ENCODE peak calls at places on chromosomes 5 and 9, in four cellular contexts. One of them, this sample, is unnamed.

GRCh38 chr5:2302169-2302568 is 419.4 kb upstream of the IRX4 start:
- DNase-seq in HepG2: no peak
- DNase-seq in H1: no peak
- DNase-seq in GM12878: no peak
- DNase-seq in this sample: no peak

GRCh38 chr5:139914218-139914807 is 118.7 kb downstream of the PSD2 start:
- DNase-seq in H1: peak
- DNase-seq in GM12878: no peak
- DNase-seq in HepG2: no peak
- DNase-seq in this sample: no peak

GRCh38 chr5:53041071-53041692 is 52.0 kb downstream of the ITGA2 start:
- DNase-seq in H1: no peak
- DNase-seq in GM12878: peak
- DNase-seq in HepG2: no peak
- DNase-seq in this sample: no peak

GRCh38 chr9:123640792-123641222 is 284.8 kb downstream of the CRB2 start:
- DNase-seq in GM12878: peak
- DNase-seq in HepG2: no peak
- DNase-seq in H1: no peak
- DNase-seq in this sample: no peak

GRCh38 chr9:35826071-35826701 is 2.3 kb downstream of the FAM221B start:
- DNase-seq in H1: peak
- DNase-seq in HepG2: peak
- DNase-seq in GM12878: peak
- DNase-seq in this sample: peak

GRCh38 chr5:97735209-97735608 is 552.2 kb upstream of the RIOK2 start:
- DNase-seq in GM12878: no peak
- DNase-seq in H1: no peak
- DNase-seq in HepG2: no peak
- DNase-seq in this sample: no peak

GRCh38 chr5:99600952-99601351 is 672.1 kb upstream of the CHD1 start:
- DNase-seq in GM12878: no peak
- DNase-seq in HepG2: no peak
- DNase-seq in H1: no peak
- DNase-seq in this sample: no peak

GRCh38 chr5:145936401-145937131 is at the start of gene SH3RF2:
- DNase-seq in H1: peak
- DNase-seq in GM12878: no peak
- DNase-seq in HepG2: peak
- DNase-seq in this sample: peak

GRCh38 chr9:99127372-99128132 is 22.6 kb downstream of the TGFBR1 start:
- DNase-seq in H1: no peak
- DNase-seq in GM12878: no peak
- DNase-seq in HepG2: no peak
- DNase-seq in this sample: no peak

DNA sequence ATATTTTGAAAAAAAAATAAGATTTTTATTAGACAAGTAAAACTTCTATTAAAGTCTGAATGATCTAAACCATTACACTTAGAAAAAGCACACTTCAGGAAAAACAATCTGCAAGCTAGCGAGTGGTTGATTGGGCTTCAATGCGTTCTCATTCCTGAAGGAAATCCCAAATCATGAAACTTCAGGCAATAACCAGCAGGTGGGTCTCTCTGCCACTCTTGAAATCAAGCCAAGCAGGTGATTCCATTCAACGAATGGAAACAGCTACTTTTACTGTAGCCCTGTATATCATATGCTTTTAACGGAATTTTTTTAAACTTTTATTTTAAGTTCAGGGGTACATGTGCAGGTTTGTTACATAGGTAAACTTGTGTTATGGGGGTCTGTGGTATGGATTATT is 234.5 kb upstream of the TRPM3 start:
- DNase-seq in HepG2: peak
- DNase-seq in H1: no peak
- DNase-seq in GM12878: no peak
- DNase-seq in this sample: no peak
- TF ChIP-seq BRCA1 in HepG2: no peak
- TF ChIP-seq BRCA1 in H1: no peak
- TF ChIP-seq BRCA1 in GM12878: no peak
- TF ChIP-seq BRCA1 in this sample: no peak

GRCh38 chr5:135399838-135400542 is 959 bp upstream of the MACROH2A1 start:
- DNase-seq in GM12878: no peak
- DNase-seq in HepG2: no peak
- DNase-seq in H1: peak
- DNase-seq in this sample: no peak

GRCh38 chr5:135400866-135401265 is 1.8 kb upstream of the MACROH2A1 start:
- DNase-seq in HepG2: peak
- DNase-seq in GM12878: no peak
- DNase-seq in H1: no peak
- DNase-seq in this sample: no peak

GRCh38 chr5:135396459-135397055 is 2.5 kb downstream of the MACROH2A1 start:
- DNase-seq in HepG2: no peak
- DNase-seq in GM12878: no peak
- DNase-seq in H1: no peak
- DNase-seq in this sample: no peak

GRCh38 chr5:135398160-135398854 is 724 bp downstream of the MACROH2A1 start:
- DNase-seq in HepG2: peak
- DNase-seq in H1: peak
- DNase-seq in GM12878: no peak
- DNase-seq in this sample: peak

DNA sequence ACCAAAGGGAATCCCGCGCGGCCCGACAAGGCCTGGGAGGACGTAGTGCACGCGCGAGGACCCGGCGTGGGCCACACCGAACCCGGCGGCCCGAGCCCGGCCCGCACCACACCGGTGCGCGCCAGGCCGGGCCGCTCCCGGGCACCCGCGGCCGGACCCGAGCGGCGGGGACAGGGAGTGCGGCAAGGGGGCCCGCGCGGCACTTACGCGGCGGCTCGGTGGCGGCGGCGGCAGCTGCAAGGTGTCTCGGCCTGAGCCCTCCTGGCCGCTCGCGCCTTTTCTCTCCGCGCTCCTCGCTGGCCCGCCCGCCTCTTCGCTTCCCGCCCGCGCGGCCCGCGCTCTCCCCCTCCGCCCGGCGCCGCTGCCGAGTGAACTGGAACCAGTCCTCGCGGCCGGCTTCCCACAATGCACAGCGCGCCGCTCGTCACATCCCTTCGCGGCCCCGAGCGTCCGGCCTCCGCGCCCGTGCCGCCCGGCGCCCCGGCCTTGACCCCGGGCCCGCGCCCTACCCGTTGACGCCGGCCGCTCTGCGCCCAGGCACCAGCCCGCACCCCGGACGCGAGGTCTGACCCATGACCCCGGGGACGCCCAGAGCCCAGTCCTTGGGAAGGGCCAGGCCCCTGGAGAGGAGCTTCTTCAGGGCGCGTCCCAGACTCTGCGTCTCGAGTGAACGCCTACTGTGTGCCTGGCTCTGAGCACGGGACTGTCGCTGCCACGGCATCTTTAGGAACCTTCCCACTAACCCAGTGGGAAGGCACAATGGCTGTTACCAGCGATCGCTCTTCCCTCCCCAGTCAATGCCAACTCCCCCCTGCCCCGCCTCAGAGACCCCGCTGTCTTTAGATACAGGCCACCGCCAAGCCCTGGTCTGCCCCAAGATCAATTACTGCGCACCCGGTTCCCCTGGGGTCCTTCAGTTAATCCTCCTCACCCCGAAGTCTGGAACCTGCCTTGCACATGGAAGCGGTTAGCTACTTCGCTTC is at the start of gene MACROH2A1:
- DNase-seq in GM12878: no peak
- DNase-seq in HepG2: peak
- DNase-seq in H1: peak
- DNase-seq in this sample: peak
- TF ChIP-seq RFX5 in GM12878: no peak
- TF ChIP-seq RFX5 in HepG2: no peak
- TF ChIP-seq RFX5 in H1: no peak
- TF ChIP-seq RFX5 in this sample: no peak

DNA sequence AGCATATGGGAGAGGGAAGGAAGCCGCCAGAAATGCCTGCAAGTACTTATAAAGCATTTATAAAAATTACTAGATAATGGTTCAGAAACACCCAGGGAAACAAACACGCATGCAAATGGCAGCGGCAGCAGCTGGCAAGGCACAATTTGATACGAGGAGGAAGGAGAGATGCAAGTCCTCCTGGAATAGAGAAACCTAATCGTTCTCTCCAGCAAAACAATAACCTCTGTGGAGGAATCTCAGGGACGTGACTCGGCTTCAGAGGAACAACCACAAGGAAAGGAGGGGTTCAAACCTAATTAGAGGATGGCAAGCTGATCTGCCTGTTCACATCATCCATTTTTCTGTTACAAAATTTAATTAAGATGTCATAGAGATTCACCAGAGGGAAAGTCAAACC is 8.8 kb downstream of the TTLL11 start:
- DNase-seq in H1: no peak
- DNase-seq in HepG2: no peak
- DNase-seq in GM12878: no peak
- DNase-seq in this sample: no peak
- TF ChIP-seq BRCA1 in H1: no peak
- TF ChIP-seq BRCA1 in HepG2: no peak
- TF ChIP-seq BRCA1 in GM12878: no peak
- TF ChIP-seq BRCA1 in this sample: no peak

GRCh38 chr9:113598451-113598850 is 134.9 kb downstream of the RGS3 start:
- DNase-seq in HepG2: no peak
- DNase-seq in H1: no peak
- DNase-seq in GM12878: no peak
- DNase-seq in this sample: no peak
- TF ChIP-seq RFX5 in HepG2: no peak
- TF ChIP-seq RFX5 in H1: no peak
- TF ChIP-seq RFX5 in GM12878: no peak
- TF ChIP-seq RFX5 in this sample: no peak

GRCh38 chr9:88398016-88398415 is 9.8 kb downstream of the SPIN1 start:
- DNase-seq in HepG2: no peak
- DNase-seq in GM12878: no peak
- DNase-seq in H1: no peak
- DNase-seq in this sample: no peak

GRCh38 chr9:88403340-88403739 is 15.1 kb downstream of the SPIN1 start:
- DNase-seq in HepG2: no peak
- DNase-seq in H1: no peak
- DNase-seq in GM12878: no peak
- DNase-seq in this sample: no peak

GRCh38 chr9:88396836-88397577 is 8.8 kb downstream of the SPIN1 start:
- DNase-seq in H1: peak
- DNase-seq in HepG2: no peak
- DNase-seq in GM12878: no peak
- DNase-seq in this sample: no peak

GRCh38 chr9:88400021-88400420 is 11.8 kb downstream of the SPIN1 start:
- DNase-seq in GM12878: no peak
- DNase-seq in HepG2: no peak
- DNase-seq in H1: peak
- DNase-seq in this sample: no peak
- TF ChIP-seq BRCA1 in GM12878: no peak
- TF ChIP-seq BRCA1 in HepG2: no peak
- TF ChIP-seq BRCA1 in H1: no peak
- TF ChIP-seq BRCA1 in this sample: no peak

GRCh38 chr9:1456301-1456999 is 406.3 kb downstream of the DMRT2 start:
- DNase-seq in GM12878: no peak
- DNase-seq in H1: no peak
- DNase-seq in HepG2: no peak
- DNase-seq in this sample: no peak

GRCh38 chr9:1460143-1460769 is 410.1 kb downstream of the DMRT2 start:
- DNase-seq in H1: no peak
- DNase-seq in GM12878: peak
- DNase-seq in HepG2: peak
- DNase-seq in this sample: peak

GRCh38 chr9:1457460-1457859 is 407.3 kb downstream of the DMRT2 start:
- DNase-seq in H1: no peak
- DNase-seq in HepG2: no peak
- DNase-seq in GM12878: no peak
- DNase-seq in this sample: no peak

GRCh38 chr9:1454980-1455367 is 404.8 kb downstream of the DMRT2 start:
- DNase-seq in H1: no peak
- DNase-seq in GM12878: no peak
- DNase-seq in HepG2: no peak
- DNase-seq in this sample: no peak

GRCh38 chr9:1458503-1458902 is 408.3 kb downstream of the DMRT2 start:
- DNase-seq in GM12878: no peak
- DNase-seq in HepG2: no peak
- DNase-seq in H1: no peak
- DNase-seq in this sample: no peak
- TF ChIP-seq RFX5 in GM12878: no peak
- TF ChIP-seq RFX5 in HepG2: no peak
- TF ChIP-seq RFX5 in H1: no peak
- TF ChIP-seq RFX5 in this sample: no peak

DNA sequence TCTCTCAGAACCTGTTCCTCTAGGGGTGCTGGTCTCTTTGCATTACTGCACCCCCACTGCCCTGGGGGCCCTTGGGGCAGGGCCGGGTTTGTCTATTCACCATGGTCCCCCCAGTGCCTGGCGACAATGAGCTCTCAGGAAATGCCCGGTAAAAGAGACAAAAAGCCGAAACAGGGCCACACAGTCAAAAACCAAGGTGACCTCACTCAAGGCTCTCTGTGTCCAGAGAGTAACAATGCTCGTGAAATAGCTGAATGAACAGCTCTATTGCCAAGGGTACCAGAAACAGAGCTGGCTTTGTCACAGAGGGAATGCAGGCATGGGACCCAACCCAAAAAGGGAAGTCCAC is 16.0 kb downstream of the SH3PXD2B start:
- DNase-seq in GM12878: no peak
- DNase-seq in H1: no peak
- DNase-seq in HepG2: peak
- DNase-seq in this sample: no peak
- TF ChIP-seq BRCA1 in GM12878: no peak
- TF ChIP-seq BRCA1 in H1: no peak
- TF ChIP-seq BRCA1 in HepG2: no peak
- TF ChIP-seq BRCA1 in this sample: no peak

GRCh38 chr9:93326654-93327053 is 124.8 kb upstream of the FAM120A start:
- DNase-seq in H1: no peak
- DNase-seq in GM12878: no peak
- DNase-seq in HepG2: no peak
- DNase-seq in this sample: peak

GRCh38 chr9:93321220-93321610 is 130.3 kb upstream of the FAM120A start:
- DNase-seq in H1: no peak
- DNase-seq in HepG2: no peak
- DNase-seq in GM12878: no peak
- DNase-seq in this sample: no peak

GRCh38 chr9:93326056-93326455 is 125.4 kb upstream of the FAM120A start:
- DNase-seq in H1: no peak
- DNase-seq in HepG2: no peak
- DNase-seq in GM12878: no peak
- DNase-seq in this sample: peak

GRCh38 chr9:93325307-93326035 is 126.0 kb upstream of the FAM120A start:
- DNase-seq in GM12878: no peak
- DNase-seq in H1: no peak
- DNase-seq in HepG2: no peak
- DNase-seq in this sample: peak

DNA sequence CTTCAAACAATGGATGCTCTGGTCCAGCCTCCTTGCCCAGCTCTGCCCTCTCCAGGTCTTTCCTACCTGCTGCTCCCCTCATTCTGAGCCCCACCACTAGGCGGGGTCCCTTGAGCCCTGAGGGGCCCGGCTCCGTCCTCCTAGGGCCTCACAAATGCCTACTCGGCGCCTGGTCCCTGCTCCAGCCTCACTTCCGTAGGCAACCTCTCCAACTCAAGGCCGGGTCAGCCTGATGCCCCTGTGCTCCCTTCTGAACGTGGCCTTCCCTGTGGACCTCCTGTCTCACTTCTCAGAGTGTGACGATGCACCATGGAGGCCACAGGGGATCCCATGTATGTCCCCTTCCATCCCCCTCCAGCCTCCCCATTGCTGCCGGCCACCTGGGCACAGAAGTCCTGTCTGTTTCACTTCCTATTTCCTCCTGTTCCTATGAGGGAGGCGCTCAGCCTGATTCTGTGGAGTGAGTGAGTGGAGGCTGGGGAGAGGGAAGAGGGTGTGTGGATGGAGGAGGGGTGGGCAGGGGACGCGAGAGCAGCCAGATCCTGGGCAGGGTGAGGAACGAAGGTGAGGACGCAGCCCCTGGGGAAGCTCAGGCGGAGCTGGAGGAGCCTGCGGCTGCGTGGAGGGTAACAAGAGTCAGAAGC is 127.2 kb upstream of the FAM120A start:
- DNase-seq in H1: no peak
- DNase-seq in HepG2: no peak
- DNase-seq in GM12878: no peak
- DNase-seq in this sample: peak
- TF ChIP-seq RFX5 in H1: no peak
- TF ChIP-seq RFX5 in HepG2: no peak
- TF ChIP-seq RFX5 in GM12878: no peak
- TF ChIP-seq RFX5 in this sample: no peak

This sample was measured in K562.